ENCODE peak calls at places on chromosome 11, in six cellular contexts. One of them, this sample, is unnamed.

GRCh38 chr11:73982595-73982989 is at the start of gene UCP2:
- DNase-seq in esophagus squamous epithelium: peak
- DNase-seq in SW480: peak
- DNase-seq in AG08396: peak
- DNase-seq in anterior cingulate cortex: peak
- DNase-seq in CD8-positive, alpha-beta memory T cell: peak
- DNase-seq in this sample: no peak

GRCh38 chr11:92423133-92423532 is 198.5 kb downstream of the FAT3 start:
- DNase-seq in CD8-positive, alpha-beta memory T cell: no peak
- DNase-seq in SW480: no peak
- DNase-seq in esophagus squamous epithelium: no peak
- DNase-seq in anterior cingulate cortex: no peak
- DNase-seq in AG08396: peak
- DNase-seq in this sample: no peak

GRCh38 chr11:10679644-10680043 is 13.9 kb downstream of the IRAG1 start:
- DNase-seq in esophagus squamous epithelium: no peak
- DNase-seq in AG08396: no peak
- DNase-seq in anterior cingulate cortex: no peak
- DNase-seq in SW480: no peak
- DNase-seq in CD8-positive, alpha-beta memory T cell: no peak
- DNase-seq in this sample: no peak

GRCh38 chr11:126317681-126318641 is 14.1 kb downstream of the DCPS start:
- DNase-seq in SW480: peak
- DNase-seq in esophagus squamous epithelium: no peak
- DNase-seq in CD8-positive, alpha-beta memory T cell: no peak
- DNase-seq in anterior cingulate cortex: no peak
- DNase-seq in AG08396: peak
- DNase-seq in this sample: peak

GRCh38 chr11:65219930-65220213 is 38.1 kb downstream of the CAPN1 start:
- DNase-seq in SW480: no peak
- DNase-seq in CD8-positive, alpha-beta memory T cell: no peak
- DNase-seq in AG08396: no peak
- DNase-seq in anterior cingulate cortex: no peak
- DNase-seq in esophagus squamous epithelium: no peak
- DNase-seq in this sample: no peak

GRCh38 chr11:60334005-60334620 is 7.1 kb downstream of the MS4A6E start:
- DNase-seq in CD8-positive, alpha-beta memory T cell: peak
- DNase-seq in AG08396: peak
- DNase-seq in SW480: peak
- DNase-seq in esophagus squamous epithelium: no peak
- DNase-seq in anterior cingulate cortex: peak
- DNase-seq in this sample: no peak

GRCh38 chr11:34962034-34962433 is 45.6 kb downstream of the PDHX start:
- DNase-seq in CD8-positive, alpha-beta memory T cell: no peak
- DNase-seq in AG08396: no peak
- DNase-seq in anterior cingulate cortex: no peak
- DNase-seq in SW480: no peak
- DNase-seq in esophagus squamous epithelium: no peak
- DNase-seq in this sample: no peak

GRCh38 chr11:46296520-46297448 is 19.3 kb downstream of the CREB3L1 start:
- DNase-seq in anterior cingulate cortex: no peak
- DNase-seq in AG08396: peak
- DNase-seq in SW480: no peak
- DNase-seq in CD8-positive, alpha-beta memory T cell: no peak
- DNase-seq in esophagus squamous epithelium: no peak
- DNase-seq in this sample: no peak

GRCh38 chr11:94876645-94877445 is 96.5 kb downstream of the CWC15 start:
- DNase-seq in AG08396: peak
- DNase-seq in SW480: peak
- DNase-seq in esophagus squamous epithelium: no peak
- DNase-seq in anterior cingulate cortex: peak
- DNase-seq in CD8-positive, alpha-beta memory T cell: no peak
- DNase-seq in this sample: no peak

GRCh38 chr11:1151366-1152315 is 6.1 kb upstream of the MUC5AC start:
- DNase-seq in anterior cingulate cortex: no peak
- DNase-seq in AG08396: no peak
- DNase-seq in esophagus squamous epithelium: no peak
- DNase-seq in CD8-positive, alpha-beta memory T cell: no peak
- DNase-seq in SW480: no peak
- DNase-seq in this sample: no peak

GRCh38 chr11:73283316-73284035 is 11.3 kb downstream of the P2RY6 start:
- DNase-seq in esophagus squamous epithelium: no peak
- DNase-seq in CD8-positive, alpha-beta memory T cell: no peak
- DNase-seq in anterior cingulate cortex: no peak
- DNase-seq in AG08396: no peak
- DNase-seq in SW480: no peak
- DNase-seq in this sample: no peak

GRCh38 chr11:87398913-87399312 is 361.2 kb downstream of the TMEM135 start:
- DNase-seq in esophagus squamous epithelium: no peak
- DNase-seq in anterior cingulate cortex: no peak
- DNase-seq in AG08396: no peak
- DNase-seq in SW480: no peak
- DNase-seq in CD8-positive, alpha-beta memory T cell: no peak
- DNase-seq in this sample: no peak